ENCODE peak calls at places on chromosome 12, in seven cellular contexts. M is HCT116, P is GM12878, H is HepG2, B is K562, L is SK-N-SH, R is H1. X is an unnamed sample.

GRCh38 chr12:64004639-64005038 is 160.1 kb downstream of the SRGAP1 start:
- DNase-seq in H (no peak), M (no peak), B (no peak), R (no peak), P (no peak), L (no peak), X (no peak)

GRCh38 chr12:29644536-29645162 is 139.1 kb downstream of the TMTC1 start:
- DNase-seq in H (no peak), P (no peak), B (no peak), R (no peak), L (no peak), M (no peak), X (no peak)

GRCh38 chr12:27627123-27627835 is 69.0 kb upstream of the REP15 start:
- DNase-seq in P (no peak), H (no peak), B (no peak), L (no peak), R (no peak), M (no peak), X (no peak)

GRCh38 chr12:55707841-55708694 is at the start of gene ITGA7:
- DNase-seq in B (peak; percentile 60), L (peak; percentile 92), M (no peak), H (no peak), P (no peak), R (peak; percentile 99), X (peak; percentile 92)

GRCh38 chr12:129827985-129828384 is 75.8 kb downstream of the TMEM132D start:
- DNase-seq in L (no peak), R (no peak), P (no peak), B (no peak), M (no peak), H (no peak), X (no peak)

GRCh38 chr12:39003541-39004160 is 98.3 kb upstream of the CPNE8 start:
- DNase-seq in M (no peak), H (peak; percentile 15), L (no peak), B (no peak), P (no peak), R (no peak), X (no peak)

GRCh38 chr12:31874961-31875608 is 84.1 kb upstream of the RESF1 start:
- DNase-seq in R (no peak), M (no peak), L (no peak), H (no peak), P (no peak), B (peak; percentile 33), X (peak; percentile 81)

GRCh38 chr12:4115570-4115969 is 158.0 kb upstream of the CCND2 start:
- DNase-seq in H (no peak), R (peak; percentile 62), M (no peak), P (no peak), L (no peak), B (no peak), X (no peak)

GRCh38 chr12:52349196-52349595 is 18.1 kb downstream of the KRT85 start:
- DNase-seq in H (no peak), R (no peak), B (no peak), P (no peak), M (no peak), L (no peak), X (no peak)

GRCh38 chr12:121992059-121992879 is 29.4 kb upstream of the BCL7A start:
- DNase-seq in H (peak; percentile 39), R (no peak), M (no peak), L (no peak), B (no peak), P (peak; percentile 96), X (no peak)

GRCh38 chr12:95195122-95195521 is 22.1 kb downstream of the FGD6 start:
- DNase-seq in L (no peak), M (no peak), B (no peak), P (no peak), H (no peak), R (no peak), X (no peak)

GRCh38 chr12:39354955-39355354 is 88.0 kb downstream of the KIF21A start:
- DNase-seq in L (no peak), P (no peak), H (no peak), R (no peak), B (peak; percentile 21), M (no peak), X (no peak)

GRCh38 chr12:3119745-3120660 is 42.8 kb downstream of the TSPAN9 start:
- DNase-seq in R (no peak), P (no peak), B (no peak), M (no peak), H (no peak), L (peak; percentile 10), X (no peak)

GRCh38 chr12:550473-551260 is 90.9 kb downstream of the B4GALNT3 start:
- DNase-seq in H (no peak), R (no peak), P (no peak), B (no peak), L (no peak), M (no peak), X (no peak)

GRCh38 chr12:57632369-57632897 is 568 bp downstream of the B4GALNT1 start:
- DNase-seq in P (no peak), L (peak; percentile 84), H (no peak), M (no peak), R (peak; percentile 85), B (peak; percentile 71), X (no peak)

GRCh38 chr12:68636268-68636667 is 25.6 kb downstream of the RAP1B start:
- DNase-seq in R (no peak), L (no peak), H (no peak), M (no peak), P (no peak), B (no peak), X (no peak)

GRCh38 chr12:51954465-51955361 is 3.2 kb downstream of the ACVR1B start:
- DNase-seq in P (no peak), H (peak; percentile 55), L (no peak), B (peak; percentile 59), M (no peak), R (no peak), X (no peak)

GRCh38 chr12:126856958-126857357 is 1410.0 kb upstream of the TMEM132C start:
- DNase-seq in L (no peak), B (no peak), P (no peak), R (no peak), M (no peak), H (no peak), X (no peak)

GRCh38 chr12:101013993-101014392 is 196.0 kb downstream of the SLC5A8 start:
- DNase-seq in H (no peak), R (no peak), M (no peak), B (no peak), L (no peak), P (no peak), X (no peak)

GRCh38 chr12:117294206-117294605 is 67.2 kb downstream of the NOS1 start:
- DNase-seq in L (no peak), M (no peak), P (no peak), R (no peak), H (no peak), B (peak; percentile 15), X (no peak)

GRCh38 chr12:22653790-22654189 is 28.8 kb downstream of the ETNK1 start:
- DNase-seq in M (no peak), L (no peak), P (no peak), R (no peak), H (no peak), B (no peak), X (no peak)

GRCh38 chr12:104877107-104877705 is 80.9 kb downstream of the SLC41A2 start:
- DNase-seq in L (peak; percentile 51), R (no peak), P (no peak), H (no peak), B (peak; percentile 37), M (no peak), X (peak; percentile 8)

GRCh38 chr12:3655331-3655900 is 97.5 kb downstream of the CRACR2A start:
- DNase-seq in R (peak; percentile 72), M (no peak), H (peak; percentile 12), L (peak; percentile 58), B (no peak), P (no peak), X (peak; percentile 67)

GRCh38 chr12:111407371-111408115 is 1.8 kb downstream of the SH2B3 start:
- DNase-seq in M (no peak), H (no peak), R (no peak), L (peak; percentile 43), B (peak; percentile 30), P (no peak), X (no peak)

GRCh38 chr12:111405856-111406473 is at the start of gene SH2B3:
- DNase-seq in L (no peak), M (no peak), H (no peak), B (no peak), P (no peak), R (no peak), X (no peak)

GRCh38 chr12:111406474-111407370 is 999 bp downstream of the SH2B3 start:
- DNase-seq in L (peak; percentile 44), B (peak; percentile 35), P (no peak), R (no peak), H (no peak), M (no peak), X (no peak)

GRCh38 chr12:111404362-111405148 is 1.2 kb upstream of the SH2B3 start:
- DNase-seq in L (peak; percentile 51), H (peak; percentile 33), R (no peak), P (no peak), M (no peak), B (peak; percentile 94), X (peak; percentile 49)

DNA sequence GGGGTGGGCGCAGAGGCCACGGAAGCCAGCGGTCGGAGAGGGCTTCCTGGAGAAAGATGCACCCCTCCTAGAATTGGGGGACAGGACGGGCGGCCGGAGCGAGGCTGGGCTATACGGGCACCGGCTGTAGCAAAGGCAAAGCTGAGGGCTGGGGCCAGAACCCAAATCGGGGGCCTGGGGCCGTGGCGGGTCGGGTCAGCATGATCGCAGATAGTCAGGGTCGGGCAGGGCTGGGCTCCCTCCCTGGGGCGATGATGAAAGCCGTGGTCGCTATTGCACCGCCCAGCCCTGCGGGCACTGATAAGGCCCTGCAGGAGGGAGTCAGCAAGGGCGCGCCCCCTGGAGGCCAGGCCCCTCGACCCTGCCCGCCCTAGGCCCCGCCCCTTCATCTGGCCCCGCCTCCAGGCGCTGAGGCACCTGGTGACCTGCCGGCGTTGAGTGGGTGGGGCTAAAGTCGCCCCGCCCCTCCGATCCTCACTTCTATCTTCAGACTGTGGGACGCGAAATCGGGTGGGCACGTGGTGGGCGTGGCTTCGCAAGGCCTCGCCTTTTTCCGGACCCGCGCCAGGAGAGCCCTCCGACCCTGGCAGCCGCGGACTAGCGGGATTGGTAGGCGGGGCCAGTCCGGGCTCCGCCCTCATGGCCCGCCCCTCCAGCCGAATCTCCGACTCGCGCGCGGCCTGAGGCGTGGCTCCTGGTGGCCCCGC is 421 bp upstream of the SH2B3 start:
- DNase-seq in R (peak; percentile 100), B (peak; percentile 99), H (peak; percentile 95), L (peak; percentile 99), P (peak; percentile 86), M (peak; percentile 87), X (peak; percentile 98)
- TF ChIP-seq YY1 in R (no peak), B (peak; percentile 33), H (peak; percentile 37), L (no peak), P (no peak), M (no peak), X (no peak)

GRCh38 chr12:6078378-6079083 is 45.9 kb downstream of the VWF start:
- DNase-seq in H (no peak), L (no peak), R (no peak), P (no peak), M (no peak), B (no peak), X (no peak)
- TF ChIP-seq YY1 in H (no peak), L (no peak), R (no peak), P (no peak), M (no peak), B (no peak), X (no peak)

GRCh38 chr12:76340680-76341435 is 7.4 kb downstream of the BBS10 start:
- DNase-seq in B (no peak), R (no peak), M (no peak), H (no peak), L (no peak), P (no peak), X (no peak)
- TF ChIP-seq YY1 in B (no peak), R (no peak), M (no peak), H (no peak), L (no peak), P (no peak), X (no peak)

GRCh38 chr12:98198261-98198982 is 317.0 kb upstream of the TMPO start:
- DNase-seq in R (no peak), M (no peak), H (no peak), B (no peak), P (no peak), L (no peak), X (no peak)
- TF ChIP-seq YY1 in R (no peak), M (no peak), H (no peak), B (no peak), P (no peak), L (no peak), X (no peak)

X was measured in NT2/D1.